ENCODE peak calls at places on chromosomes 4 and X, in six cellular contexts. N, J, F, S, B and X are unnamed samples.
A peak's percentile ranks its signal among the peaks of the same experiment; 100 is the strongest.

GRCh38 chrX:114097866-114098265 is 486.0 kb upstream of the HTR2C start:
- DNase-seq in N (no peak), J (no peak), F (no peak), S (no peak), B (no peak), X (no peak)

GRCh38 chr4:133943081-133943480 is 258.5 kb downstream of the PABPC4L start:
- DNase-seq in N (no peak), J (no peak), F (no peak), S (no peak), B (no peak), X (no peak)

GRCh38 chrX:16946971-16947562 is 609 bp downstream of the REPS2 start:
- DNase-seq in N (no peak), J (no peak), F (no peak), S (no peak), B (no peak), X (peak; percentile 24)

GRCh38 chr4:139550724-139551429 is 5.1 kb downstream of the SETD7 start:
- DNase-seq in N (no peak), J (no peak), F (peak; percentile 26), S (no peak), B (peak; percentile 27), X (no peak)

GRCh38 chrX:151711787-151712186 is 4.0 kb upstream of the FATE1 start:
- DNase-seq in N (no peak), J (no peak), F (peak; percentile 1), S (no peak), B (no peak), X (no peak)

GRCh38 chrX:96432647-96433046 is 252.0 kb upstream of the DIAPH2 start:
- DNase-seq in N (no peak), J (no peak), F (no peak), S (no peak), B (no peak), X (no peak)

GRCh38 chrX:2388669-2389068 is 112.1 kb downstream of the DHRSX start:
- DNase-seq in N (no peak), J (no peak), F (no peak), S (no peak), B (no peak), X (no peak)

GRCh38 chr4:155953151-155954117 is at the start of gene CTSO:
- DNase-seq in N (peak; percentile 56), J (peak; percentile 89), F (peak; percentile 88), S (peak; percentile 67), B (peak; percentile 60), X (peak; percentile 53)

GRCh38 chr4:98873059-98873458 is 55.9 kb downstream of the EIF4E start:
- DNase-seq in N (no peak), J (no peak), F (no peak), S (no peak), B (no peak), X (peak; percentile 44)

GRCh38 chrX:20974326-20974725 is 399.9 kb upstream of the CNKSR2 start:
- DNase-seq in N (no peak), J (no peak), F (no peak), S (no peak), B (no peak), X (peak; percentile 5)

GRCh38 chr4:185941476-185941875 is 127.5 kb upstream of the TLR3 start:
- DNase-seq in N (no peak), J (no peak), F (no peak), S (no peak), B (no peak), X (no peak)

GRCh38 chr4:9870165-9870564 is 88.7 kb downstream of the DRD5 start:
- DNase-seq in N (no peak), J (no peak), F (no peak), S (no peak), B (no peak), X (no peak)

GRCh38 chr4:72446353-72447055 is 122.5 kb downstream of the ADAMTS3 start:
- DNase-seq in N (no peak), J (no peak), F (peak; percentile 3), S (no peak), B (no peak), X (no peak)

GRCh38 chrX:31392541-31392940 is 320.7 kb upstream of the FTHL17 start:
- DNase-seq in N (no peak), J (no peak), F (no peak), S (no peak), B (no peak), X (no peak)

GRCh38 chr4:143352052-143352451 is 15.4 kb downstream of the GAB1 start:
- DNase-seq in N (no peak), J (peak; percentile 63), F (peak; percentile 92), S (no peak), B (no peak), X (no peak)

GRCh38 chr4:184444953-184445309 is 29.4 kb downstream of the IRF2 start:
- DNase-seq in N (no peak), J (no peak), F (no peak), S (no peak), B (no peak), X (no peak)

GRCh38 chr4:38531126-38531737 is 132.8 kb upstream of the KLF3 start:
- DNase-seq in N (no peak), J (peak; percentile 7), F (no peak), S (no peak), B (no peak), X (no peak)

GRCh38 chr4:112234952-112235609 is 3.5 kb downstream of the AP1AR start:
- DNase-seq in N (peak; percentile 63), J (peak; percentile 48), F (peak; percentile 87), S (peak; percentile 69), B (peak; percentile 35), X (peak; percentile 72)

GRCh38 chr4:128155231-128155855 is 94.2 kb downstream of the LARP1B start:
- DNase-seq in N (no peak), J (peak; percentile 10), F (peak; percentile 47), S (no peak), B (no peak), X (no peak)

GRCh38 chr4:47221721-47222120 is 190.4 kb downstream of the GABRB1 start:
- DNase-seq in N (no peak), J (no peak), F (no peak), S (no peak), B (no peak), X (no peak)

GRCh38 chr4:143025111-143025704 is 159.5 kb upstream of the USP38 start:
- DNase-seq in N (peak; percentile 50), J (no peak), F (no peak), S (peak; percentile 41), B (peak; percentile 40), X (peak; percentile 58)

GRCh38 chr4:23887989-23888388 is 1.9 kb downstream of the PPARGC1A start:
- DNase-seq in N (no peak), J (no peak), F (no peak), S (no peak), B (no peak), X (no peak)

GRCh38 chrX:23666282-23666681 is 1.0 kb upstream of the PRDX4 start:
- DNase-seq in N (no peak), J (no peak), F (no peak), S (no peak), B (no peak), X (peak; percentile 9)

GRCh38 chr4:157151711-157152110 is 68.8 kb upstream of the GRIA2 start:
- DNase-seq in N (no peak), J (no peak), F (no peak), S (no peak), B (no peak), X (no peak)

GRCh38 chrX:129523076-129524055 is at the start of gene SMARCA1:
- DNase-seq in N (peak; percentile 16), J (peak; percentile 91), F (peak; percentile 42), S (peak; percentile 79), B (peak; percentile 39), X (no peak)

GRCh38 chrX:129520151-129520550 is 3.1 kb downstream of the SMARCA1 start:
- DNase-seq in N (no peak), J (no peak), F (no peak), S (no peak), B (no peak), X (no peak)

GRCh38 chrX:129524250-129524850 is 1.1 kb upstream of the SMARCA1 start:
- DNase-seq in N (no peak), J (no peak), F (no peak), S (no peak), B (no peak), X (no peak)

GRCh38 chrX:129525162-129525561 is 1.9 kb upstream of the SMARCA1 start:
- DNase-seq in N (no peak), J (no peak), F (no peak), S (peak; percentile 51), B (no peak), X (no peak)

DNA sequence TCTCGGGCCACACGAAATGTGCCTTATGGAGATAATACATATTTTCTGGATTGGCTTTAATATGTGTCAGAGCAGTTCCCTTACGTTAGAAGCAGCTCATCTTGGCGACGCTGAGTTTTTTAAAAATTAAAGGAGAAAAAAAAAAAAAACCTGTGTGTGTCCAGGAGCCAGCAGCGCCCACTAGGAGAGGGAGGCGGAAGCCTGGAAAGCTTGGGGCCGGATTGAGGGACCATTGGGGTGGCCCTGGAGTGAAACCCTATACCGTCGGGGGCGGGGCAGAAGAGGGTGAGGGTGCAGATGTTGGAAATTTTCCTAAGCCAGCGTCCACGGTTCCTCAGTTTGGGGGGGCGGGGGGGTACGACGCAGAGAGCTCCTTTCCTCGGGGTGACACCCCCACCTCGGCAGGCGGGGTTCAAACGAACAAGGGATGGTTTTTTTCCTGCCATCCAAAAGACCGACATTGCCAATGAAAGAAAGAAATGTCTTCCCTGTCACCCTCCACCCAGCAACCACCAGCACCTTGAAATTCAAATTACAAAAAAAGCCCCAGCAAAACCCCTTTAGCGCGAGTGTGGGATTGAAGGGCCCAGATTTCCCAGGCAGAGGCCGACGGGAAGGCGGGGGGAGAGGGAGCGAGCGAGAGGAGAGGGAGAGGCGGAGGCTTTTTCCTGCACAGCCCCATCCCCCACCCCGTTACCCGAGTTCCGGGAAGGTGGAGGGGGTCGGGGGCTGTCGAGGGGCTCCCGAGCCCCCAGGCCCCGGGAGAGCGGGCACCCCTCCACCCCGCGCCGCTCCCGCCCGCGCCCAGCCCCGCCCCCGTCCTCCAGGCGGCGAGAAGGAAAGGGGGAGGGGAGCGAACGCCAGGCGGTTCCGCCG is 868 bp downstream of the SMARCA1 start:
- DNase-seq in N (peak; percentile 16), J (peak; percentile 78), F (peak; percentile 42), S (peak; percentile 66), B (peak; percentile 61), X (no peak)
- TF ChIP-seq CTCF in N (no peak), J (peak; percentile 33), F (no peak), S (no peak), B (no peak), X (no peak)

GRCh38 chr4:109072595-109072994 is 229.9 kb downstream of the COL25A1 start:
- DNase-seq in N (no peak), J (no peak), F (no peak), S (no peak), B (no peak), X (peak; percentile 76)
- TF ChIP-seq MAX in N (no peak), J (no peak), F (no peak), S (no peak), B (no peak), X (no peak)

GRCh38 chrX:112048707-112049106 is 33.9 kb downstream of the TRPC5 start:
- DNase-seq in N (no peak), J (no peak), F (no peak), S (no peak), B (peak; percentile 9), X (no peak)
- TF ChIP-seq CTCF in N (no peak), J (no peak), F (no peak), S (no peak), B (no peak), X (no peak)

DNA sequence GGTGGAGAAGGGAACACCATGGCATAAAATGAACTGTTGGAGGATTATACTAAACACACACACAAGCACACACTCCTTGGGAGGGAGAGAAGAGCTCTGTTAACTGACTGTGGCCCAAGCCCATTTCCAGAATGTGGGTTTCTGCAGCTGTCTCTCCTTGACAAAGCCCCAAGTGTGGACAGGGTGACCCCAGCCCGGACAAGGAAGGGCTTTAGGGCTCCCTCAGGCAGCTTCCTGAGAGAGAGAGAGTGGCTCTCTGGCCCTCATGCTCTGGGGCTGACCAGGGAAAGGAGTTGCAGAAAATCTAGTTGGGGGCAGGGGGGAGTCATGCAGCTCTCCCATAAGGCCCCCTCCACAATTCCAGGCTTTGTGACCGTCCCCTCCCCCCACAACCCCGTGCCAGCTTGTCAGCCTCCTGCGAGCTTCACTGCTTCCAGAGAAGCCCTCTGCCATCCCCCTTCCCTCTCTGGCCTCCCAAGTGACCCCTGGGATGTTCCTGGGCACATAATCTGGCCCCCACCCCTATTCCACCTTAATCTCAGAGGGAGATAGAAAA is 590 bp downstream of the ARHGEF9 start:
- DNase-seq in N (no peak), J (no peak), F (no peak), S (no peak), B (peak; percentile 8), X (no peak)
- TF ChIP-seq MAX in N (no peak), J (no peak), F (no peak), S (no peak), B (no peak), X (no peak)